ENCODE peak calls at places on chromosomes 2 and 18, in seven cellular contexts. T, Q, H, M, F, A and N are unnamed samples.

GRCh38 chr2:102809291-102810189 is 47.7 kb downstream of the TMEM182 start:
- DNase-seq in T (no peak), Q (no peak), H (no peak), M (no peak), F (no peak), A (no peak), N (no peak)

GRCh38 chr2:167964650-167965404 is 282.6 kb downstream of the STK39 start:
- DNase-seq in T (peak), Q (no peak), H (no peak), M (no peak), F (no peak), A (no peak), N (no peak)

GRCh38 chr2:25252291-25253152 is 84.1 kb upstream of the POMC start:
- DNase-seq in T (peak), Q (peak), H (no peak), M (peak), F (peak), A (no peak), N (no peak)

GRCh38 chr2:25379535-25379934 is 37.8 kb upstream of the DNMT3A start:
- DNase-seq in T (no peak), Q (peak), H (no peak), M (no peak), F (no peak), A (no peak), N (no peak)

GRCh38 chr2:19860022-19860421 is 41.8 kb downstream of the TTC32 start:
- DNase-seq in T (no peak), Q (no peak), H (no peak), M (no peak), F (peak), A (no peak), N (no peak)

GRCh38 chr2:225064928-225065327 is 22.7 kb upstream of the DOCK10 start:
- DNase-seq in T (no peak), Q (no peak), H (no peak), M (no peak), F (no peak), A (no peak), N (no peak)

GRCh38 chr2:67446504-67446911 is 49.4 kb downstream of the ETAA1 start:
- DNase-seq in T (peak), Q (no peak), H (no peak), M (no peak), F (no peak), A (peak), N (no peak)

GRCh38 chr2:37325625-37326071 is 1.0 kb upstream of the PRKD3 start:
- DNase-seq in T (no peak), Q (no peak), H (no peak), M (no peak), F (no peak), A (no peak), N (no peak)

GRCh38 chr2:240178564-240178963 is 38.1 kb upstream of the OTOS start:
- DNase-seq in T (no peak), Q (no peak), H (no peak), M (no peak), F (no peak), A (no peak), N (no peak)

GRCh38 chr2:205297846-205298245 is 384.5 kb upstream of the NRP2 start:
- DNase-seq in T (no peak), Q (no peak), H (no peak), M (no peak), F (no peak), A (no peak), N (no peak)

GRCh38 chr18:79572848-79573451 is 106.7 kb upstream of the CTDP1 start:
- DNase-seq in T (no peak), Q (no peak), H (no peak), M (no peak), F (no peak), A (no peak), N (no peak)

GRCh38 chr2:202815548-202816420 is 55.8 kb downstream of the ICA1L start:
- DNase-seq in T (no peak), Q (no peak), H (no peak), M (no peak), F (no peak), A (no peak), N (no peak)

GRCh38 chr2:9558948-9559381 is 3.3 kb upstream of the ADAM17 start:
- DNase-seq in T (peak), Q (no peak), H (peak), M (no peak), F (no peak), A (no peak), N (no peak)

GRCh38 chr18:53567935-53568574 is 656.4 kb downstream of the MBD2 start:
- DNase-seq in T (peak), Q (peak), H (no peak), M (peak), F (no peak), A (peak), N (no peak)

GRCh38 chr2:75616933-75617332 is 29.6 kb upstream of the MRPL19 start:
- DNase-seq in T (no peak), Q (no peak), H (no peak), M (no peak), F (no peak), A (no peak), N (no peak)

GRCh38 chr18:66640431-66640830 is 36.5 kb upstream of the CDH19 start:
- DNase-seq in T (peak), Q (no peak), H (no peak), M (no peak), F (peak), A (no peak), N (no peak)

GRCh38 chr2:133431289-133431688 is 137.0 kb downstream of the NCKAP5 start:
- DNase-seq in T (no peak), Q (no peak), H (no peak), M (no peak), F (no peak), A (no peak), N (no peak)

GRCh38 chr2:170739048-170739447 is 23.9 kb downstream of the SP5 start:
- DNase-seq in T (peak), Q (no peak), H (peak), M (no peak), F (no peak), A (no peak), N (no peak)

GRCh38 chr2:239127513-239127912 is 273.3 kb downstream of the HDAC4 start:
- DNase-seq in T (no peak), Q (no peak), H (no peak), M (no peak), F (no peak), A (no peak), N (no peak)

GRCh38 chr2:238484522-238485452 is 58.1 kb downstream of the ASB1 start:
- DNase-seq in T (no peak), Q (no peak), H (no peak), M (no peak), F (no peak), A (no peak), N (no peak)

GRCh38 chr18:76398899-76399612 is 96.0 kb downstream of the ZNF516 start:
- DNase-seq in T (peak), Q (peak), H (peak), M (peak), F (peak), A (peak), N (peak)

GRCh38 chr2:202824901-202825300 is 46.7 kb downstream of the ICA1L start:
- DNase-seq in T (no peak), Q (no peak), H (no peak), M (no peak), F (no peak), A (no peak), N (no peak)

GRCh38 chr2:33441235-33441810 is 35.1 kb upstream of the RASGRP3 start:
- DNase-seq in T (peak), Q (peak), H (peak), M (peak), F (peak), A (peak), N (peak)